ENCODE peak calls at places on chromosome 5, in six cellular contexts. C is neuronal stem cell, P is mesendoderm, H is IMR-90, K is mesenchymal stem cell, W is H1. Z is an unnamed sample.
A peak's percentile ranks its signal among the peaks of the same experiment; 100 is the strongest.

GRCh38 chr5:56671571-56671970 is 143.8 kb upstream of the MAP3K1 start:
- DNase-seq in C (no peak), W (no peak), K (peak; percentile 36), H (no peak), P (peak; percentile 36), Z (no peak)

GRCh38 chr5:135051399-135051798 is 17.4 kb upstream of the PITX1 start:
- DNase-seq in W (no peak), C (no peak), H (no peak), P (no peak), K (no peak), Z (peak; percentile 83)

GRCh38 chr5:129135633-129136032 is 41.1 kb downstream of the ISOC1 start:
- DNase-seq in H (no peak), P (peak; percentile 74), K (no peak), W (no peak), C (no peak), Z (peak; percentile 27)

GRCh38 chr5:32098291-32098690 is 75.8 kb downstream of the GOLPH3 start:
- DNase-seq in W (no peak), P (no peak), C (no peak), K (peak; percentile 37), H (no peak), Z (no peak)

GRCh38 chr5:159713254-159713653 is 203.0 kb upstream of the ADRA1B start:
- DNase-seq in W (no peak), C (no peak), P (no peak), H (no peak), K (no peak), Z (no peak)

GRCh38 chr5:73954381-73954780 is 328.4 kb downstream of the ARHGEF28 start:
- DNase-seq in W (no peak), K (no peak), P (no peak), C (no peak), H (no peak), Z (no peak)

GRCh38 chr5:1509346-1510085 is 14.2 kb downstream of the LPCAT1 start:
- DNase-seq in K (no peak), C (no peak), H (no peak), P (no peak), W (no peak), Z (no peak)

GRCh38 chr5:52693279-52693678 is 94.4 kb upstream of the ITGA1 start:
- DNase-seq in H (peak; percentile 45), C (no peak), P (peak; percentile 58), K (peak; percentile 53), W (no peak), Z (peak; percentile 24)

GRCh38 chr5:98827161-98827560 is 53.7 kb downstream of the RGMB start:
- DNase-seq in C (peak; percentile 42), P (peak; percentile 57), H (peak; percentile 62), W (no peak), K (peak; percentile 49), Z (peak; percentile 3)

GRCh38 chr5:137751869-137752491 is 2.2 kb downstream of the HNRNPA0 start:
- DNase-seq in P (peak; percentile 78), C (peak; percentile 45), H (peak; percentile 80), W (no peak), K (peak; percentile 87), Z (peak; percentile 93)

GRCh38 chr5:32388429-32389111 is 56.0 kb downstream of the ZFR start:
- DNase-seq in P (no peak), K (peak; percentile 61), H (peak; percentile 79), W (no peak), C (no peak), Z (no peak)

GRCh38 chr5:57716661-57717060 is 234.1 kb upstream of the ACTBL2 start:
- DNase-seq in H (no peak), C (no peak), P (no peak), W (no peak), K (no peak), Z (no peak)

GRCh38 chr5:150017606-150018005 is 17.1 kb downstream of the HMGXB3 start:
- DNase-seq in K (no peak), H (peak; percentile 66), P (no peak), W (no peak), C (no peak), Z (no peak)

GRCh38 chr5:17154211-17154996 is 63.0 kb upstream of the BASP1 start:
- DNase-seq in H (peak; percentile 88), C (no peak), P (peak; percentile 94), K (no peak), W (no peak), Z (no peak)

GRCh38 chr5:9516591-9516990 is 29.3 kb downstream of the SEMA5A start:
- DNase-seq in W (no peak), C (no peak), H (no peak), P (peak; percentile 70), K (no peak), Z (no peak)

GRCh38 chr5:3230254-3230653 is 365.4 kb upstream of the IRX1 start:
- DNase-seq in W (no peak), P (no peak), H (no peak), C (no peak), K (no peak), Z (no peak)

GRCh38 chr5:169602535-169602934 is 19.0 kb downstream of the SPDL1 start:
- DNase-seq in H (peak; percentile 81), C (no peak), P (no peak), K (no peak), W (no peak), Z (no peak)

GRCh38 chr5:14064841-14065240 is 78.3 kb upstream of the TRIO start:
- DNase-seq in C (no peak), K (no peak), H (peak; percentile 67), W (no peak), P (no peak), Z (no peak)

GRCh38 chr5:118953652-118954005 is 34.7 kb downstream of the DTWD2 start:
- DNase-seq in W (no peak), P (no peak), C (no peak), K (no peak), H (no peak), Z (no peak)
- H3K18ac ChIP-seq in W (peak overlapping the region; percentile 3), P (peak overlapping the region; percentile 32), C (no peak overlapping the region), K (no peak overlapping the region), H (no peak overlapping the region), Z (no peak overlapping the region)

GRCh38 chr5:10555134-10555733 is 8.6 kb upstream of the ANKRD33B start:
- DNase-seq in P (peak; percentile 77), H (peak; percentile 91), W (no peak), C (no peak), K (peak; percentile 87), Z (peak; percentile 81)

GRCh38 chr5:10550222-10550995 is 13.5 kb upstream of the ANKRD33B start:
- DNase-seq in K (peak; percentile 29), C (no peak), P (peak; percentile 23), H (no peak), W (no peak), Z (no peak)

GRCh38 chr5:10548418-10549122 is 15.3 kb upstream of the ANKRD33B start:
- DNase-seq in W (no peak), K (no peak), H (no peak), P (no peak), C (no peak), Z (no peak)

GRCh38 chr5:10553476-10553875 is 10.4 kb upstream of the ANKRD33B start:
- DNase-seq in C (no peak), H (no peak), K (no peak), P (no peak), W (no peak), Z (no peak)

GRCh38 chr5:10552183-10553143 is 11.4 kb upstream of the ANKRD33B start:
- DNase-seq in W (no peak), H (peak; percentile 37), C (no peak), K (peak; percentile 40), P (no peak), Z (no peak)
- H3K4ac ChIP-seq in W (peak overlapping the region; percentile 3), H (peak overlapping the region; percentile 90), C (peak overlapping the region; percentile 28), K (no peak overlapping the region), P (peak overlapping the region; percentile 24), Z (peak overlapping the region; percentile 13)

DNA sequence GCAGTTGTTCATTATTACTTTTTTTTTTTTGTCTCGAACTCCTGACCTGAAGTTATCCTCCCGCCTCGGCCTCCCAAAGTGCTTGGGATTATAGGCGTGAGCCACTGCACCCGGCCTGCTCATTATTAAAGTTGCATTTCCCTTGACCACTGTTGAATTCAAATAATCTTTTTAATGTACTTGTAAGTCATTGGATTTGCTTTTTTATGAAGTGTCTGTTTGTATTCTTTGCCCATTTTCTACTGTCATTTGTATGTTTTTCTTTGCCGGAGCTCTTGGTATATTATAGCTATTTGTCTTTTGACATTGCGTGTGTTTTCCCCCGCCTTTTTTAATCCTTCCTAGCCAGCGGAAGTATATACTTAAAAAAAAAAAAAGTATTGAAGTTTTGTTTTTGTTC is 22.0 kb downstream of the LRRTM2 start:
- DNase-seq in K (no peak), C (no peak), H (no peak), P (no peak), W (no peak), Z (no peak)
- H3K4me3 ChIP-seq in K (no peak overlapping the region), C (no peak overlapping the region), H (no peak overlapping the region), P (no peak overlapping the region), W (no peak overlapping the region), Z (no peak overlapping the region)

GRCh38 chr5:76256116-76256889 is 146.8 kb upstream of the IQGAP2 start:
- DNase-seq in H (peak; percentile 66), K (peak; percentile 77), W (no peak), C (peak; percentile 60), P (peak; percentile 84), Z (peak; percentile 72)

GRCh38 chr5:76251656-76252055 is 151.4 kb upstream of the IQGAP2 start:
- DNase-seq in H (no peak), P (no peak), K (no peak), C (no peak), W (no peak), Z (no peak)

GRCh38 chr5:76257897-76258296 is 145.2 kb upstream of the IQGAP2 start:
- DNase-seq in C (no peak), H (no peak), K (peak; percentile 3), W (no peak), P (no peak), Z (no peak)

GRCh38 chr5:76252437-76252836 is 150.6 kb upstream of the IQGAP2 start:
- DNase-seq in K (no peak), P (no peak), C (no peak), H (no peak), W (no peak), Z (no peak)

DNA sequence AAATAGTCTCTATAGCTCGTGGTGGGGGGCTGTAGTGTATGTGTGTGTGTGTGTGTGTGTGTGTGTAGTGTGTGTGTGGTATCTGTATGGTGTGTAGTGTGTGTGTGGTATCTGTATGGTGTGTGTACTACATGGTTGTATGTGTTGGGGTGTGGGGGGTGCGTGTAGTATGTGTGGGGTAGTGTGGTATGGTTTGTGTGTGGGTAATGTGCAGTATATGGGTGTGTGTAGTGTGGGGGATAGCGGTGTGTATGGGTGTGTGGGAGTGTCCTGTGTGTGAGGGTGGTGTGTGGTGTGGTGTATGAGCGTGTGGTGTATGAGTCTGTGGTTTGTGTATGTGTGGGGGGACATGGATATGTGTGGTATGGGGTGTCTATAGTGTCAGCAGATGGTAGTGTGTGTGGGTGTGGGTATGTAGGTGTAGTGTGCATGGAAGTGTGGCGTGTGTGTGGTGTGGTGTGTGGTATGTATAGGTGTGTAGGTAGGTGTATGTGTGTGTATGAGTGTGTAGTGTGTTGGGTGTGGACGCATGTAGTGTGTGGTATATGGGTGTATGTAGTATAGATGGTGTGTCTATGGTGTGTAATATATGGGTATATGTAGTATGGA is 145.8 kb upstream of the IQGAP2 start:
- DNase-seq in H (no peak), C (no peak), K (no peak), P (no peak), W (no peak), Z (no peak)
- H3K18ac ChIP-seq in H (no peak overlapping the region), C (no peak overlapping the region), K (no peak overlapping the region), P (no peak overlapping the region), W (no peak overlapping the region), Z (no peak overlapping the region)

Z was measured in trophoblast cell.